ENCODE peak calls at places on chromosome 13, in eight cellular contexts. V, R, T, B, L, N, H and F are unnamed samples.
A peak's percentile ranks its signal among the peaks of the same experiment; 100 is the strongest.

GRCh38 chr13:86188170-86188569 is 389.0 kb upstream of the SLITRK6 start:
- DNase-seq in H (no peak), R (no peak), L (no peak), V (no peak), N (no peak), T (no peak), B (no peak), F (no peak)

GRCh38 chr13:46134961-46135522 is 30.2 kb upstream of the CPB2 start:
- DNase-seq in L (peak; percentile 53), R (no peak), N (no peak), B (no peak), V (no peak), H (no peak), T (no peak), F (peak; percentile 93)

GRCh38 chr13:99220199-99220931 is 19.7 kb downstream of the UBAC2 start:
- DNase-seq in B (no peak), H (no peak), N (peak; percentile 15), V (no peak), R (no peak), L (no peak), T (no peak), F (no peak)

GRCh38 chr13:31276386-31276785 is 76.6 kb downstream of the B3GLCT start:
- DNase-seq in T (no peak), V (no peak), H (no peak), L (no peak), B (no peak), N (no peak), R (no peak), F (no peak)

GRCh38 chr13:38223093-38223492 is 126.6 kb upstream of the UFM1 start:
- DNase-seq in T (no peak), V (no peak), H (peak; percentile 30), N (no peak), L (no peak), B (no peak), R (no peak), F (peak; percentile 47)

GRCh38 chr13:78298657-78299056 is 304.7 kb downstream of the POU4F1 start:
- DNase-seq in T (no peak), L (no peak), H (no peak), B (no peak), V (no peak), N (no peak), R (no peak), F (no peak)

GRCh38 chr13:36919206-36919832 is 719 bp downstream of the SMAD9 start:
- DNase-seq in V (peak; percentile 29), H (peak; percentile 56), L (no peak), N (no peak), T (no peak), R (no peak), B (no peak), F (peak; percentile 73)

GRCh38 chr13:96817336-96817941 is 176.8 kb downstream of the OXGR1 start:
- DNase-seq in H (peak; percentile 44), R (no peak), T (no peak), N (no peak), V (no peak), L (no peak), B (no peak), F (peak; percentile 31)

GRCh38 chr13:113863511-113864302 is at the start of gene GAS6:
- DNase-seq in T (no peak), H (peak; percentile 47), R (no peak), N (no peak), V (peak; percentile 72), B (no peak), L (peak; percentile 47), F (no peak)

GRCh38 chr13:28754698-28755545 is 36.2 kb upstream of the SLC46A3 start:
- DNase-seq in V (no peak), H (no peak), B (no peak), T (peak; percentile 91), N (no peak), L (no peak), R (no peak), F (no peak)

GRCh38 chr13:60012503-60012902 is 151.2 kb downstream of the DIAPH3 start:
- DNase-seq in V (no peak), T (no peak), N (no peak), R (no peak), L (no peak), B (no peak), H (no peak), F (no peak)

GRCh38 chr13:100980171-100980570 is 305.6 kb upstream of the TMTC4 start:
- DNase-seq in N (no peak), L (no peak), H (no peak), B (no peak), V (no peak), R (no peak), T (no peak), F (no peak)

GRCh38 chr13:103663996-103664395 is 597.8 kb upstream of the SLC10A2 start:
- DNase-seq in N (no peak), L (no peak), R (no peak), T (no peak), B (no peak), H (no peak), V (no peak), F (no peak)

GRCh38 chr13:24887759-24888158 is 123.8 kb downstream of the RNF17 start:
- DNase-seq in N (no peak), L (no peak), T (no peak), H (no peak), R (no peak), V (no peak), B (no peak), F (no peak)

GRCh38 chr13:47632311-47632710 is 368.8 kb downstream of the SUCLA2 start:
- DNase-seq in H (no peak), T (no peak), L (no peak), B (no peak), R (no peak), N (no peak), V (peak; percentile 14), F (no peak)

GRCh38 chr13:44219808-44220544 is 153.6 kb upstream of the SERP2 start:
- DNase-seq in B (peak; percentile 52), V (no peak), N (no peak), H (no peak), T (no peak), R (no peak), L (no peak), F (no peak)

GRCh38 chr13:67048084-67048792 is 181.9 kb downstream of the PCDH9 start:
- DNase-seq in L (no peak), N (no peak), T (no peak), H (no peak), B (peak; percentile 65), R (no peak), V (peak; percentile 24), F (no peak)

GRCh38 chr13:93963266-93964131 is 516.0 kb downstream of the DCT start:
- DNase-seq in V (peak; percentile 70), H (peak; percentile 81), N (no peak), L (no peak), R (no peak), T (no peak), B (no peak), F (peak; percentile 95)

GRCh38 chr13:50873481-50873880 is 30.0 kb upstream of the DLEU7 start:
- DNase-seq in N (no peak), B (no peak), R (no peak), H (no peak), T (no peak), V (no peak), L (no peak), F (no peak)

GRCh38 chr13:40445557-40445990 is 220.9 kb downstream of the FOXO1 start:
- DNase-seq in B (no peak), L (peak; percentile 34), T (no peak), H (peak; percentile 15), R (peak; percentile 55), N (peak; percentile 26), V (no peak), F (no peak)

GRCh38 chr13:113950451-113951245 is 23.2 kb downstream of the C13orf46 start:
- DNase-seq in B (no peak), R (no peak), H (no peak), N (no peak), T (no peak), V (no peak), L (no peak), F (no peak)

GRCh38 chr13:109957875-109958274 is 171.5 kb upstream of the IRS2 start:
- DNase-seq in B (no peak), L (no peak), V (no peak), R (no peak), H (no peak), T (no peak), N (no peak), F (no peak)

GRCh38 chr13:27665761-27666160 is 44.1 kb downstream of the POLR1D start:
- DNase-seq in H (no peak), V (no peak), N (no peak), L (no peak), B (no peak), T (no peak), R (no peak), F (no peak)

GRCh38 chr13:91346848-91347211 is 657 bp upstream of the MIR17HG start:
- DNase-seq in B (no peak), H (peak; percentile 83), T (peak; percentile 48), R (no peak), N (peak; percentile 60), L (no peak), V (no peak), F (peak; percentile 76)